ENCODE peak calls at places on chromosome 2, in five cellular contexts. I is heart left ventricle, F is lower lobe of right lung, G is GM12878, S is OCI-LY7. J is an unnamed sample. For H3K4me1, the result is how much of the 10 kb centered on the place peaks cover.

GRCh38 chr2:96940991-96941775 is 45.2 kb downstream of the FAM178B start:
- DNase-seq in F (no peak), S (no peak), G (no peak), I (no peak), J (no peak)

GRCh38 chr2:183242937-183243336 is 118.7 kb downstream of the NUP35 start:
- DNase-seq in F (no peak), S (no peak), I (no peak), G (no peak), J (no peak)

GRCh38 chr2:97011977-97012569 is 25.7 kb upstream of the FAM178B start:
- DNase-seq in S (peak), G (peak), I (no peak), F (no peak), J (no peak)

GRCh38 chr2:120367649-120368048 is 21.7 kb downstream of the INHBB start:
- DNase-seq in F (no peak), S (no peak), I (no peak), G (no peak), J (no peak)

GRCh38 chr2:102637358-102637757 is 18.0 kb downstream of the SLC9A2 start:
- DNase-seq in S (no peak), F (no peak), I (no peak), G (no peak), J (no peak)

GRCh38 chr2:147214900-147215299 is 629.9 kb upstream of the ACVR2A start:
- DNase-seq in I (no peak), F (no peak), S (no peak), G (no peak), J (no peak)

GRCh38 chr2:45505138-45505537 is 105.9 kb downstream of the SRBD1 start:
- DNase-seq in F (no peak), S (no peak), G (no peak), I (no peak), J (no peak)

GRCh38 chr2:176582990-176583481 is 313.8 kb downstream of the MTX2 start:
- DNase-seq in S (no peak), F (no peak), I (peak), G (no peak), J (no peak)

GRCh38 chr2:88751770-88752169 is 60.3 kb downstream of the RPIA start:
- DNase-seq in F (no peak), G (no peak), I (no peak), S (peak), J (no peak)

GRCh38 chr2:9332136-9332852 is 91.0 kb downstream of the ITGB1BP1 start:
- DNase-seq in F (no peak), G (no peak), I (no peak), S (no peak), J (no peak)

GRCh38 chr2:207444756-207445155 is 85.0 kb upstream of the CREB1 start:
- DNase-seq in G (no peak), I (no peak), F (no peak), S (no peak), J (no peak)

GRCh38 chr2:229922449-229923386 is at the start of gene FBXO36:
- DNase-seq in F (peak), I (peak), S (peak), G (no peak), J (peak)

GRCh38 chr2:127193164-127193947 is 26.7 kb downstream of the CYP27C1 start:
- DNase-seq in I (no peak), F (no peak), G (no peak), S (no peak), J (no peak)

GRCh38 chr2:207930747-207931146 is 94.6 kb downstream of the PLEKHM3 start:
- DNase-seq in S (no peak), I (no peak), G (no peak), F (peak), J (no peak)

GRCh38 chr2:235116885-235117492 is 165.2 kb downstream of the SH3BP4 start:
- DNase-seq in S (peak), G (no peak), F (no peak), I (no peak), J (no peak)

GRCh38 chr2:11681722-11682589 is 12.0 kb upstream of the NTSR2 start:
- DNase-seq in I (no peak), F (no peak), G (no peak), S (peak), J (no peak)

GRCh38 chr2:216551669-216552068 is 53.0 kb downstream of the RPL37A start:
- DNase-seq in S (no peak), I (no peak), F (no peak), G (no peak), J (no peak)

GRCh38 chr2:105521176-105521575 is 122.3 kb upstream of the FHL2 start:
- DNase-seq in G (no peak), S (no peak), I (no peak), F (no peak), J (no peak)

GRCh38 chr2:97662895-97663625 is 784 bp downstream of the ACTR1B start:
- DNase-seq in S (peak), I (peak), F (peak), G (peak), J (peak)

GRCh38 chr2:65565681-65566080 is 133.3 kb upstream of the SPRED2 start:
- DNase-seq in G (no peak), F (no peak), S (no peak), I (no peak), J (no peak)

GRCh38 chr2:162091325-162092007 is 17.5 kb upstream of the DPP4 start:
- DNase-seq in F (no peak), S (no peak), G (no peak), I (no peak), J (no peak)

GRCh38 chr2:437772-438393 is 150.0 kb upstream of the ALKAL2 start:
- DNase-seq in G (no peak), F (no peak), S (peak), I (no peak), J (no peak)

GRCh38 chr2:140023291-140023690 is 1243.1 kb upstream of the NXPH2 start:
- DNase-seq in S (no peak), F (no peak), I (no peak), G (no peak), J (no peak)

GRCh38 chr2:178363252-178363651 is 87.7 kb downstream of the PRKRA start:
- DNase-seq in I (no peak), F (no peak), G (no peak), S (no peak), J (no peak)

GRCh38 chr2:28375742-28376631 is 16.7 kb upstream of the FOSL2 start:
- DNase-seq in F (no peak), G (no peak), I (no peak), S (no peak), J (no peak)

GRCh38 chr2:98805412-98806265 is 74.7 kb upstream of the MGAT4A start:
- DNase-seq in S (no peak), G (no peak), I (peak), F (peak), J (no peak)

GRCh38 chr2:160469615-160470204 is 23.9 kb downstream of the RBMS1 start:
- DNase-seq in I (no peak), G (no peak), S (no peak), F (no peak), J (no peak)

DNA sequence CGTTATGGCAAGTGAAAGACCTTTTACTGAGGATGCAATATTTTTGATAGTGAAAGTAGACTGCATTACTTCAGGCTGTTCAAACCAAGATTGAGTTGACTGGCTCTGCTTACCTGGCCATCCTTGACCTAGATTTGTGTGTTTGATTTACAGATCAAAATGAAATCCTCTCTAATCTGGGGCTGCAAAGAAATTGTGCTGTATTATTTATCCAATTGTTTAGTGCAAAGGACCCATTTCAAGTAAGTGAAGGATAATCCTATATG is 33.4 kb upstream of the WDR75 start:
- DNase-seq in G (no peak), F (no peak), I (no peak), S (no peak), J (no peak)
- H3K4me3 ChIP-seq in G (no peak), F (no peak), I (peak), S (no peak), J (peak)

GRCh38 chr2:217865373-217865772 is 137.4 kb downstream of the TNS1 start:
- DNase-seq in G (no peak), I (no peak), F (no peak), S (no peak), J (no peak)

GRCh38 chr2:217864960-217865359 is 137.8 kb downstream of the TNS1 start:
- DNase-seq in I (no peak), S (peak), F (no peak), G (peak), J (no peak)

GRCh38 chr2:217866457-217866856 is 136.3 kb downstream of the TNS1 start:
- DNase-seq in S (no peak), G (no peak), I (peak), F (no peak), J (no peak)

GRCh38 chr2:217861334-217861877 is 141.4 kb downstream of the TNS1 start:
- DNase-seq in S (no peak), I (no peak), G (no peak), F (no peak), J (no peak)

GRCh38 chr2:217863874-217864273 is 138.9 kb downstream of the TNS1 start:
- DNase-seq in G (no peak), I (peak), F (no peak), S (no peak), J (no peak)
- H3K4me1 ChIP-seq in G (under half), I (under half), F (under half), S (under half), J (half or more)

GRCh38 chr2:100320547-100321180 is 1.6 kb downstream of the LONRF2 start:
- DNase-seq in S (no peak), I (no peak), F (no peak), G (no peak), J (no peak)

GRCh38 chr2:100317634-100318033 is 4.7 kb downstream of the LONRF2 start:
- DNase-seq in S (peak), F (no peak), G (no peak), I (no peak), J (no peak)

GRCh38 chr2:100321881-100322820 is at the start of gene LONRF2:
- DNase-seq in S (no peak), G (no peak), F (peak), I (peak), J (peak)

GRCh38 chr2:100321181-100321880 is 970 bp downstream of the LONRF2 start:
- DNase-seq in S (no peak), F (peak), G (no peak), I (peak), J (peak)
- TF ChIP-seq CTCF in S (no peak), F (peak), G (no peak), I (peak), J (peak)

DNA sequence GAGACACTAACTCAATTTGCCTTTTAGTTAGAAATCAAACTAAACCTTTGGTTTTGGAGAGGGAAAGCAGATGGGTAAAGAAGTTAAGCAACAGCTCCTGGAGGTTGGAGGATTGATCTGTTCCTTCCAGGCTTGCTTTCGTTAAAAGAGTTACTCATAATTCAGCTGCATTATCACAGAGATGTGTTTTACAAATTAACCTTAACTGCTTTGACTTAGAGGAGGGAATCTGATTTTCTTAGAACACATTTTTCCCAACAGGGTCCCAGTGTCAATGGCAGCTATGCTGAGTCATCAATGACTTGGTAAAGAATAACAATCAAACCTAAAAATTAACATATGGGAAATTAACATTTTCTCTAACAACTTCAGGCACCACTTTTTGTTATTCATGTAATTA is 113.4 kb downstream of the COPS8 start:
- DNase-seq in S (no peak), F (no peak), G (no peak), I (no peak), J (no peak)
- H3K4me3 ChIP-seq in S (no peak), F (no peak), G (no peak), I (no peak), J (no peak)

J was measured in left ventricle myocardium inferior.